ENCODE peak calls at places on chromosomes 12 and 14, in five cellular contexts. T, F, G, X and Z are unnamed samples.

GRCh38 chr12:122081697-122082221 is 3.2 kb downstream of the MLXIP start:
- DNase-seq in G (no peak), X (no peak), T (peak; percentile 50), F (peak; percentile 35), Z (peak; percentile 53)

GRCh38 chr12:58302487-58303011 is 361.2 kb downstream of the ATP23 start:
- DNase-seq in G (no peak), F (no peak), T (no peak), X (no peak), Z (no peak)

GRCh38 chr12:14871886-14872285 is 13.8 kb downstream of the MGP start:
- DNase-seq in T (no peak), X (no peak), F (no peak), G (no peak), Z (no peak)

GRCh38 chr14:88386395-88386794 is 938 bp downstream of the SPATA7 start:
- DNase-seq in T (no peak), G (no peak), F (no peak), X (no peak), Z (no peak)

GRCh38 chr12:57591567-57592325 is 754 bp downstream of the PIP4K2C start:
- DNase-seq in F (no peak), G (peak; percentile 68), X (no peak), T (peak; percentile 49), Z (no peak)

GRCh38 chr14:68580676-68581075 is 212.2 kb downstream of the ZFP36L1 start:
- DNase-seq in T (no peak), G (no peak), F (no peak), X (no peak), Z (no peak)

GRCh38 chr14:76073732-76074131 is 78.0 kb upstream of the GPATCH2L start:
- DNase-seq in T (no peak), X (no peak), F (no peak), G (no peak), Z (no peak)

GRCh38 chr12:6181583-6182278 is 18.5 kb upstream of the CD9 start:
- DNase-seq in F (no peak), G (peak; percentile 49), X (no peak), T (no peak), Z (no peak)

GRCh38 chr14:88424573-88424972 is 39.1 kb downstream of the SPATA7 start:
- DNase-seq in X (no peak), T (peak; percentile 46), G (no peak), F (no peak), Z (no peak)

GRCh38 chr12:112885204-112885603 is 21.6 kb upstream of the OAS1 start:
- DNase-seq in G (no peak), F (no peak), X (no peak), T (no peak), Z (no peak)

GRCh38 chr14:100081997-100082625 is 16.9 kb downstream of the EVL start:
- DNase-seq in T (no peak), X (no peak), G (no peak), F (no peak), Z (no peak)

GRCh38 chr12:112305951-112306350 is 76.3 kb downstream of the HECTD4 start:
- DNase-seq in F (no peak), G (no peak), X (no peak), T (no peak), Z (no peak)

GRCh38 chr14:50521912-50522341 is 10.4 kb downstream of the MAP4K5 start:
- DNase-seq in T (peak; percentile 22), X (no peak), G (no peak), F (no peak), Z (no peak)

GRCh38 chr12:106753526-106753925 is 21.0 kb upstream of the RIC8B start:
- DNase-seq in X (peak; percentile 34), F (no peak), T (no peak), G (no peak), Z (no peak)